ENCODE peak calls at places on chromosomes 2 and 18, in six cellular contexts. O is left lobe of liver; X is activated CD8-positive, alpha-beta memory T cell treated with anti-CD3 and anti-CD28 coated beads, Interleukin-2, amount 10 ng/mL, durations not matched to agents 7 days and 5 days; R is fibroblast of the aortic adventitia; P is kidney; S is thoracic aorta. Z is an unnamed sample.

GRCh38 chr2:43215673-43216255 is 10.6 kb downstream of the ZFP36L2 start:
- DNase-seq in O (no peak), X (no peak), R (no peak), P (peak), S (no peak), Z (no peak)

GRCh38 chr2:235668782-235669181 is 174.9 kb downstream of the AGAP1 start:
- DNase-seq in O (no peak), X (no peak), R (no peak), P (no peak), S (no peak), Z (no peak)

GRCh38 chr2:190512539-190513095 is 21.9 kb downstream of the NEMP2 start:
- DNase-seq in O (no peak), X (no peak), R (no peak), P (no peak), S (no peak), Z (no peak)

GRCh38 chr2:55232863-55233657 is 572 bp downstream of the RPS27A start:
- DNase-seq in O (peak), X (peak), R (peak), P (peak), S (no peak), Z (peak)

GRCh38 chr2:99957724-99958123 is 184.7 kb downstream of the AFF3 start:
- DNase-seq in O (no peak), X (no peak), R (no peak), P (no peak), S (no peak), Z (no peak)

GRCh38 chr18:22346968-22347611 is 70.6 kb downstream of the CTAGE1 start:
- DNase-seq in O (peak), X (no peak), R (peak), P (peak), S (peak), Z (peak)

GRCh38 chr2:169013628-169014026 is 17.5 kb downstream of the ABCB11 start:
- DNase-seq in O (no peak), X (no peak), R (no peak), P (no peak), S (no peak), Z (peak)

GRCh38 chr2:40554665-40555294 is 102.9 kb upstream of the SLC8A1 start:
- DNase-seq in O (peak), X (peak), R (peak), P (peak), S (peak), Z (peak)

GRCh38 chr2:151733781-151734672 is at the start of gene NEB:
- DNase-seq in O (no peak), X (no peak), R (no peak), P (no peak), S (no peak), Z (no peak)

GRCh38 chr2:217753460-217754200 is 249.2 kb downstream of the TNS1 start:
- DNase-seq in O (no peak), X (no peak), R (no peak), P (no peak), S (no peak), Z (no peak)

GRCh38 chr2:25492726-25493125 is 151.0 kb upstream of the DNMT3A start:
- DNase-seq in O (no peak), X (no peak), R (no peak), P (no peak), S (no peak), Z (no peak)

GRCh38 chr2:185245806-185246205 is 492.8 kb upstream of the FSIP2 start:
- DNase-seq in O (no peak), X (no peak), R (peak), P (no peak), S (no peak), Z (no peak)

GRCh38 chr18:45061359-45061758 is 380.7 kb downstream of the SETBP1 start:
- DNase-seq in O (peak), X (no peak), R (no peak), P (no peak), S (no peak), Z (no peak)

GRCh38 chr2:129929321-129930290 is 49.9 kb upstream of the RAB6C start:
- DNase-seq in O (no peak), X (no peak), R (peak), P (no peak), S (no peak), Z (no peak)

GRCh38 chr2:133504566-133505505 is 63.4 kb downstream of the NCKAP5 start:
- DNase-seq in O (peak), X (no peak), R (peak), P (peak), S (no peak), Z (no peak)

GRCh38 chr2:43762286-43762685 is 11.6 kb upstream of the DYNC2LI1 start:
- DNase-seq in O (no peak), X (no peak), R (peak), P (no peak), S (no peak), Z (no peak)

GRCh38 chr2:29314816-29315571 is 199.8 kb downstream of the CLIP4 start:
- DNase-seq in O (no peak), X (peak), R (no peak), P (no peak), S (no peak), Z (peak)

GRCh38 chr18:70368903-70369302 is 80.1 kb downstream of the SOCS6 start:
- DNase-seq in O (no peak), X (no peak), R (peak), P (no peak), S (no peak), Z (no peak)

Z was measured in OCI-M1.